ENCODE peak calls at places on chromosomes 2 and 18, in five cellular contexts. One of them, this sample, is unnamed.

GRCh38 chr2:182506606-182507005 is 79.8 kb upstream of the PDE1A start:
- DNase-seq in A549: no peak
- DNase-seq in esophagus squamous epithelium: no peak
- DNase-seq in NCI-H1105: no peak
- DNase-seq in GM19239: no peak
- DNase-seq in this sample: no peak

GRCh38 chr2:43576983-43577892 is 18.6 kb downstream of the THADA start:
- DNase-seq in A549: peak
- DNase-seq in esophagus squamous epithelium: no peak
- DNase-seq in NCI-H1105: peak
- DNase-seq in GM19239: no peak
- DNase-seq in this sample: peak

GRCh38 chr18:3585656-3586509 is 135.9 kb downstream of the TGIF1 start:
- DNase-seq in A549: peak
- DNase-seq in esophagus squamous epithelium: peak
- DNase-seq in NCI-H1105: peak
- DNase-seq in GM19239: no peak
- DNase-seq in this sample: peak

GRCh38 chr2:134670955-134671354 is 47.8 kb downstream of the TMEM163 start:
- DNase-seq in A549: no peak
- DNase-seq in esophagus squamous epithelium: no peak
- DNase-seq in NCI-H1105: peak
- DNase-seq in GM19239: no peak
- DNase-seq in this sample: no peak

GRCh38 chr2:186256540-186256939 is 229.5 kb upstream of the ZC3H15 start:
- DNase-seq in A549: peak
- DNase-seq in esophagus squamous epithelium: no peak
- DNase-seq in NCI-H1105: peak
- DNase-seq in GM19239: no peak
- DNase-seq in this sample: no peak

GRCh38 chr2:239735131-239735828 is 289.9 kb downstream of the NDUFA10 start:
- DNase-seq in A549: no peak
- DNase-seq in esophagus squamous epithelium: no peak
- DNase-seq in NCI-H1105: no peak
- DNase-seq in GM19239: no peak
- DNase-seq in this sample: no peak

GRCh38 chr2:1510184-1510583 is 96.9 kb downstream of the TPO start:
- DNase-seq in A549: no peak
- DNase-seq in esophagus squamous epithelium: no peak
- DNase-seq in NCI-H1105: no peak
- DNase-seq in GM19239: no peak
- DNase-seq in this sample: no peak

GRCh38 chr18:23981369-23981768 is 33.2 kb upstream of the TTC39C start:
- DNase-seq in A549: no peak
- DNase-seq in esophagus squamous epithelium: no peak
- DNase-seq in NCI-H1105: no peak
- DNase-seq in GM19239: no peak
- DNase-seq in this sample: peak